ENCODE peak calls at places on chromosomes 16 and 17, in six cellular contexts. U is substantia nigra; J is CD8-positive, alpha-beta memory T cell; P is ACHN; O is HCT116; E is HTR-8/SVneo. N is an unnamed sample.

GRCh38 chr17:49496183-49496865 is 1.2 kb downstream of the NGFR start:
- DNase-seq in O (no peak), U (peak), P (peak), E (peak), J (peak), N (peak)

GRCh38 chr16:16148755-16149154 is 74.5 kb downstream of the ABCC6 start:
- DNase-seq in E (no peak), U (no peak), J (no peak), P (peak), O (no peak), N (no peak)

GRCh38 chr16:66910175-66910940 is 8.3 kb downstream of the CDH16 start:
- DNase-seq in U (no peak), E (no peak), O (no peak), P (no peak), J (no peak), N (no peak)

GRCh38 chr17:31825961-31826691 is 32.9 kb downstream of the COPRS start:
- DNase-seq in O (no peak), P (no peak), E (no peak), U (no peak), J (no peak), N (no peak)

GRCh38 chr16:27195068-27195741 is 8.1 kb upstream of the KDM8 start:
- DNase-seq in E (no peak), O (no peak), J (no peak), P (no peak), U (no peak), N (no peak)

GRCh38 chr16:27245276-27246231 is 23.0 kb downstream of the NSMCE1 start:
- DNase-seq in U (no peak), E (peak), P (peak), J (no peak), O (no peak), N (no peak)

GRCh38 chr17:28684963-28685362 is 23.0 kb downstream of the SUPT6H start:
- DNase-seq in U (peak), P (peak), E (peak), J (no peak), O (no peak), N (peak)

GRCh38 chr16:68732741-68733399 is 4.2 kb upstream of the CDH1 start:
- DNase-seq in O (no peak), U (no peak), J (no peak), P (peak), E (no peak), N (no peak)

N was measured in pons.